ENCODE peak calls at places on chromosomes 11 and 22, in ten cellular contexts. B, N, P, O, A, U, C, G, E and J are unnamed samples.
A peak's percentile ranks its signal among the peaks of the same experiment; 100 is the strongest.

GRCh38 chr11:12215192-12215591 is 104.8 kb downstream of the MICAL2 start:
- DNase-seq in B (no peak), N (no peak), P (no peak), O (no peak), A (no peak), U (no peak), C (no peak), G (no peak), E (no peak), J (no peak)

GRCh38 chr11:106062592-106062949 is 14.6 kb downstream of the KBTBD3 start:
- DNase-seq in B (no peak), N (no peak), P (no peak), O (no peak), A (no peak), U (no peak), C (no peak), G (no peak), E (no peak), J (no peak)

GRCh38 chr11:125250316-125250870 is 85.8 kb downstream of the PKNOX2 start:
- DNase-seq in B (no peak), N (no peak), P (no peak), O (no peak), A (no peak), U (no peak), C (no peak), G (no peak), E (no peak), J (no peak)

GRCh38 chr11:12599408-12600143 is 74.6 kb upstream of the TEAD1 start:
- DNase-seq in B (peak; percentile 52), N (no peak), P (peak; percentile 27), O (peak; percentile 6), A (no peak), U (peak; percentile 46), C (peak; percentile 74), G (no peak), E (no peak), J (peak; percentile 41)

GRCh38 chr11:93477684-93478234 is 65.4 kb downstream of the SMCO4 start:
- DNase-seq in B (no peak), N (no peak), P (peak; percentile 15), O (no peak), A (no peak), U (no peak), C (no peak), G (peak; percentile 11), E (no peak), J (no peak)

GRCh38 chr11:2109541-2110019 is 29.6 kb downstream of the IGF2 start:
- DNase-seq in B (no peak), N (no peak), P (no peak), O (no peak), A (no peak), U (no peak), C (no peak), G (no peak), E (no peak), J (no peak)

GRCh38 chr22:34306361-34306760 is 386.1 kb upstream of the LARGE1 start:
- DNase-seq in B (no peak), N (no peak), P (no peak), O (no peak), A (no peak), U (no peak), C (no peak), G (no peak), E (no peak), J (no peak)

GRCh38 chr22:44574581-44575343 is 76.7 kb upstream of the RTL6 start:
- DNase-seq in B (no peak), N (no peak), P (no peak), O (no peak), A (no peak), U (no peak), C (no peak), G (no peak), E (no peak), J (no peak)

GRCh38 chr11:46220313-46220712 is 57.1 kb upstream of the CREB3L1 start:
- DNase-seq in B (no peak), N (no peak), P (no peak), O (no peak), A (no peak), U (no peak), C (no peak), G (no peak), E (no peak), J (no peak)

GRCh38 chr11:62575837-62576236 is 2.1 kb upstream of the EEF1G start:
- DNase-seq in B (no peak), N (no peak), P (no peak), O (no peak), A (no peak), U (no peak), C (no peak), G (no peak), E (no peak), J (no peak)

GRCh38 chr11:14315130-14315529 is 43.9 kb downstream of the RRAS2 start:
- DNase-seq in B (no peak), N (no peak), P (no peak), O (no peak), A (no peak), U (no peak), C (no peak), G (no peak), E (no peak), J (no peak)

GRCh38 chr22:19554834-19555404 is 30.7 kb upstream of the CLDN5 start:
- DNase-seq in B (no peak), N (no peak), P (peak; percentile 14), O (no peak), A (no peak), U (peak; percentile 69), C (no peak), G (peak; percentile 35), E (no peak), J (peak; percentile 22)

GRCh38 chr11:65427691-65428577 is 5.3 kb downstream of the NEAT1 start:
- DNase-seq in B (peak; percentile 50), N (peak; percentile 36), P (peak; percentile 69), O (peak; percentile 28), A (no peak), U (no peak), C (peak; percentile 75), G (peak; percentile 78), E (no peak), J (no peak)

GRCh38 chr22:45223304-45224117 is 17.2 kb downstream of the KIAA0930 start:
- DNase-seq in B (no peak), N (no peak), P (peak; percentile 45), O (no peak), A (no peak), U (no peak), C (no peak), G (no peak), E (no peak), J (no peak)

GRCh38 chr22:49462795-49463194 is 364.9 kb downstream of the BRD1 start:
- DNase-seq in B (peak; percentile 24), N (no peak), P (no peak), O (no peak), A (peak; percentile 41), U (no peak), C (no peak), G (no peak), E (no peak), J (no peak)

GRCh38 chr11:69423181-69423580 is 58.3 kb upstream of the LINC01488 start:
- DNase-seq in B (no peak), N (no peak), P (no peak), O (no peak), A (no peak), U (no peak), C (no peak), G (no peak), E (no peak), J (no peak)

GRCh38 chr11:72783144-72783910 is 10.5 kb downstream of the STARD10 start:
- DNase-seq in B (no peak), N (no peak), P (no peak), O (no peak), A (no peak), U (no peak), C (no peak), G (no peak), E (no peak), J (no peak)

GRCh38 chr22:29205598-29206371 is at the start of gene EMID1:
- DNase-seq in B (peak; percentile 36), N (peak; percentile 39), P (no peak), O (no peak), A (no peak), U (peak; percentile 35), C (peak; percentile 75), G (peak; percentile 9), E (no peak), J (peak; percentile 40)

GRCh38 chr11:114135737-114136151 is 76.2 kb downstream of the ZBTB16 start:
- DNase-seq in B (no peak), N (no peak), P (no peak), O (no peak), A (peak; percentile 100), U (no peak), C (no peak), G (no peak), E (no peak), J (no peak)

GRCh38 chr22:38923463-38924196 is 33.8 kb upstream of the APOBEC3A start:
- DNase-seq in B (no peak), N (peak; percentile 81), P (peak; percentile 97), O (no peak), A (no peak), U (peak; percentile 87), C (peak; percentile 81), G (peak; percentile 85), E (peak; percentile 74), J (peak; percentile 79)

GRCh38 chr22:28051787-28052356 is 132.8 kb upstream of the PITPNB start:
- DNase-seq in B (peak; percentile 56), N (peak; percentile 77), P (peak; percentile 45), O (no peak), A (no peak), U (peak; percentile 29), C (peak; percentile 75), G (peak; percentile 61), E (peak; percentile 5), J (peak; percentile 47)

GRCh38 chr22:25437414-25438160 is 126.9 kb upstream of the GRK3 start:
- DNase-seq in B (no peak), N (no peak), P (no peak), O (no peak), A (no peak), U (no peak), C (peak; percentile 31), G (no peak), E (no peak), J (no peak)

GRCh38 chr11:59678118-59678812 is 9.4 kb upstream of the PATL1 start:
- DNase-seq in B (no peak), N (no peak), P (no peak), O (no peak), A (no peak), U (no peak), C (no peak), G (no peak), E (no peak), J (no peak)

GRCh38 chr11:108128772-108129171 is 7.4 kb downstream of the ACAT1 start:
- DNase-seq in B (no peak), N (no peak), P (no peak), O (no peak), A (no peak), U (no peak), C (no peak), G (no peak), E (no peak), J (no peak)

GRCh38 chr11:88284306-88285057 is 53.1 kb downstream of the CTSC start:
- DNase-seq in B (no peak), N (no peak), P (no peak), O (no peak), A (no peak), U (no peak), C (no peak), G (peak; percentile 19), E (no peak), J (no peak)

GRCh38 chr11:17979770-17980371 is 33.0 kb downstream of the SERGEF start:
- DNase-seq in B (peak; percentile 38), N (peak; percentile 16), P (peak; percentile 75), O (no peak), A (no peak), U (peak; percentile 64), C (peak; percentile 29), G (peak; percentile 5), E (no peak), J (peak; percentile 41)

GRCh38 chr11:67245046-67245445 is 21.2 kb upstream of the GRK2 start:
- DNase-seq in B (no peak), N (no peak), P (no peak), O (no peak), A (no peak), U (no peak), C (no peak), G (no peak), E (no peak), J (no peak)

GRCh38 chr11:110490886-110491285 is 61.1 kb downstream of the FDX1 start:
- DNase-seq in B (no peak), N (no peak), P (no peak), O (no peak), A (no peak), U (no peak), C (no peak), G (peak; percentile 80), E (no peak), J (no peak)